ENCODE peak calls at places on chromosomes 13 and 19, in ten cellular contexts. F is NCI-H748 treated with DMSO at 0.1 percent for 48 hours, R is GM10248, P is Right ventricle myocardium superior, N is T-helper 9 cell, Y is naive B cell, O is germinal center, Q is tibial artery, S is cardiac muscle cell, J is DMS79. A is an unnamed sample.

GRCh38 chr19:371501-372160 is 27.0 kb upstream of the MIER2 start:
- DNase-seq in Y (no peak), F (no peak), N (no peak), Q (no peak), S (no peak), O (no peak), J (no peak), R (no peak), P (no peak), A (no peak)

GRCh38 chr13:45258339-45258685 is 57.5 kb upstream of the KCTD4 start:
- DNase-seq in Y (no peak), O (no peak), J (no peak), F (no peak), N (no peak), R (no peak), S (peak), Q (no peak), P (no peak), A (no peak)

GRCh38 chr19:31269425-31270127 is 79.7 kb downstream of the TSHZ3 start:
- DNase-seq in Q (no peak), Y (no peak), P (no peak), R (no peak), J (no peak), S (no peak), O (no peak), N (no peak), F (no peak), A (no peak)

GRCh38 chr19:681029-681626 is 4.9 kb downstream of the FSTL3 start:
- DNase-seq in N (no peak), F (no peak), Y (peak), R (peak), J (no peak), O (peak), P (peak), Q (peak), S (no peak), A (no peak)

GRCh38 chr19:4983346-4984105 is 14.6 kb downstream of the KDM4B start:
- DNase-seq in P (no peak), F (no peak), O (no peak), Q (no peak), J (no peak), S (no peak), R (no peak), N (no peak), Y (no peak), A (no peak)

GRCh38 chr19:16022681-16023557 is 53.4 kb upstream of the TPM4 start:
- DNase-seq in P (no peak), Y (no peak), O (no peak), J (no peak), Q (no peak), N (no peak), R (no peak), F (no peak), S (no peak), A (no peak)

GRCh38 chr13:76993473-76993872 is 1.6 kb downstream of the CLN5 start:
- DNase-seq in S (no peak), Y (no peak), O (no peak), F (no peak), P (no peak), R (no peak), N (no peak), Q (no peak), J (no peak), A (no peak)

GRCh38 chr13:54660277-54660676 is 1631.7 kb downstream of the OLFM4 start:
- DNase-seq in J (no peak), S (no peak), Q (no peak), Y (no peak), F (no peak), R (no peak), N (no peak), P (no peak), O (no peak), A (no peak)

GRCh38 chr13:112522578-112522977 is 65.4 kb downstream of the TUBGCP3 start:
- DNase-seq in O (no peak), S (no peak), P (no peak), F (no peak), J (no peak), Q (no peak), Y (no peak), R (no peak), N (no peak), A (no peak)

GRCh38 chr19:42471554-42472249 is 29.0 kb upstream of the CXCL17 start:
- DNase-seq in J (no peak), F (no peak), Y (no peak), S (peak), Q (no peak), N (no peak), P (no peak), R (no peak), O (no peak), A (no peak)

GRCh38 chr13:85266771-85267170 is 532.4 kb downstream of the SLITRK6 start:
- DNase-seq in P (no peak), R (no peak), Y (no peak), S (no peak), N (no peak), J (no peak), O (no peak), F (no peak), Q (no peak), A (no peak)

GRCh38 chr13:107348931-107349330 is 781.0 kb upstream of the ARGLU1 start:
- DNase-seq in Q (no peak), O (no peak), F (no peak), Y (no peak), N (no peak), S (peak), J (no peak), R (no peak), P (no peak), A (no peak)

GRCh38 chr19:54452626-54453025 is 3.6 kb downstream of the LENG8 start:
- DNase-seq in R (no peak), N (no peak), J (no peak), F (no peak), S (no peak), Q (no peak), Y (no peak), P (no peak), O (no peak), A (no peak)

GRCh38 chr19:27822336-27822735 is 1390.6 kb downstream of the UQCRFS1 start:
- DNase-seq in Y (no peak), O (no peak), N (no peak), Q (no peak), R (no peak), F (no peak), J (no peak), S (no peak), P (no peak), A (no peak)

GRCh38 chr13:51643114-51643881 is 59.0 kb downstream of the WDFY2 start:
- DNase-seq in Y (no peak), Q (no peak), F (no peak), R (no peak), S (peak), P (no peak), O (no peak), N (no peak), J (no peak), A (no peak)

GRCh38 chr13:53382008-53382407 is 353.4 kb downstream of the OLFM4 start:
- DNase-seq in O (no peak), Q (no peak), N (no peak), F (peak), Y (no peak), S (no peak), R (no peak), P (no peak), J (no peak), A (no peak)

GRCh38 chr19:4216832-4217231 is 12.5 kb upstream of the EBI3 start:
- DNase-seq in R (no peak), Q (no peak), S (no peak), N (no peak), Y (no peak), O (no peak), J (no peak), F (no peak), P (no peak), A (no peak)

GRCh38 chr19:47267350-47267759 is 7.3 kb upstream of the INAFM1 start:
- DNase-seq in J (no peak), Y (no peak), N (no peak), O (no peak), F (no peak), Q (no peak), R (no peak), S (no peak), P (no peak), A (no peak)

GRCh38 chr19:39927076-39927475 is 7.4 kb downstream of the FCGBP start:
- DNase-seq in O (no peak), P (no peak), Q (no peak), Y (no peak), F (no peak), S (no peak), N (no peak), J (no peak), R (no peak), A (no peak)

GRCh38 chr13:113827021-113827420 is 36.9 kb downstream of the GAS6 start:
- DNase-seq in Y (no peak), N (no peak), P (peak), Q (no peak), S (no peak), J (no peak), R (no peak), O (no peak), F (no peak), A (no peak)

GRCh38 chr19:48890551-48890950 is 8.0 kb downstream of the TULP2 start:
- DNase-seq in J (no peak), S (no peak), Y (no peak), O (no peak), P (no peak), F (no peak), R (no peak), Q (no peak), N (no peak), A (no peak)

GRCh38 chr13:67045357-67045756 is 184.8 kb downstream of the PCDH9 start:
- DNase-seq in S (no peak), O (no peak), R (no peak), P (no peak), Q (no peak), F (no peak), Y (no peak), N (no peak), J (no peak), A (no peak)

GRCh38 chr19:46288896-46289588 is 7.8 kb upstream of the HIF3A start:
- DNase-seq in S (peak), O (no peak), Y (no peak), P (no peak), N (no peak), R (no peak), F (no peak), J (no peak), Q (peak), A (no peak)

GRCh38 chr13:44848956-44849748 is 140.1 kb downstream of the NUFIP1 start:
- DNase-seq in P (no peak), O (no peak), F (no peak), J (no peak), Q (peak), N (no peak), R (no peak), Y (no peak), S (no peak), A (no peak)

GRCh38 chr19:46211201-46211881 is 18.2 kb upstream of the IGFL1 start:
- DNase-seq in S (peak), F (no peak), Y (no peak), Q (no peak), J (no peak), P (no peak), R (no peak), O (no peak), N (no peak), A (no peak)

GRCh38 chr19:7219056-7219455 is 75.2 kb downstream of the INSR start:
- DNase-seq in Y (no peak), O (no peak), J (no peak), S (no peak), Q (no peak), N (no peak), F (no peak), R (no peak), P (no peak), A (no peak)

GRCh38 chr13:59409651-59410200 is 754.0 kb downstream of the DIAPH3 start:
- DNase-seq in P (no peak), R (no peak), Q (no peak), J (no peak), N (no peak), F (no peak), S (no peak), Y (no peak), O (no peak), A (no peak)

GRCh38 chr19:4550479-4551050 is 8.9 kb downstream of the SEMA6B start:
- DNase-seq in F (no peak), P (no peak), J (no peak), S (no peak), N (no peak), R (no peak), Q (no peak), Y (no peak), O (no peak), A (no peak)

GRCh38 chr13:32045537-32045936 is 14.0 kb downstream of the FRY start:
- DNase-seq in J (no peak), P (no peak), R (no peak), S (no peak), F (no peak), Q (no peak), N (no peak), O (no peak), Y (no peak), A (no peak)

GRCh38 chr13:44364601-44365000 is 9.0 kb upstream of the SERP2 start:
- DNase-seq in O (no peak), Y (no peak), F (no peak), P (no peak), S (peak), R (no peak), N (no peak), J (no peak), Q (no peak), A (no peak)

GRCh38 chr19:6680141-6680540 is 10.2 kb upstream of the TNFSF14 start:
- DNase-seq in Y (no peak), Q (no peak), N (no peak), J (no peak), P (no peak), R (no peak), S (no peak), F (no peak), O (no peak), A (no peak)

GRCh38 chr13:37656247-37656940 is 57.8 kb upstream of the POSTN start:
- DNase-seq in O (no peak), F (no peak), R (no peak), J (no peak), P (no peak), S (peak), N (no peak), Y (no peak), Q (peak), A (no peak)

GRCh38 chr19:8373867-8374813 is 10.2 kb downstream of the ANGPTL4 start:
- DNase-seq in J (no peak), P (peak), F (no peak), S (peak), N (no peak), O (no peak), Y (no peak), Q (peak), R (no peak), A (no peak)

GRCh38 chr19:4748185-4748584 is 24.5 kb upstream of the DPP9 start:
- DNase-seq in Q (no peak), S (no peak), R (no peak), J (no peak), F (no peak), Y (no peak), O (no peak), N (no peak), P (no peak), A (no peak)

GRCh38 chr13:73404581-73404980 is 345.8 kb downstream of the KLF5 start:
- DNase-seq in N (no peak), P (no peak), Q (no peak), Y (no peak), O (no peak), S (no peak), J (no peak), F (no peak), R (no peak), A (no peak)

A was measured in activated B cell treated with CpG ODN at 0.5 μM for 24 hours.